ENCODE peak calls at places on chromosome 7, in six cellular contexts. Z is heart right ventricle, A is transverse colon, I is cardiac muscle cell, R is H1, J is neural progenitor cell. E is an unnamed sample.

GRCh38 chr7:69738396-69738889 is 140.2 kb downstream of the AUTS2 start:
- DNase-seq in Z (no peak), A (no peak), I (peak; percentile 58), R (no peak), J (peak; percentile 67), E (no peak)

GRCh38 chr7:136652635-136653370 is 215.6 kb upstream of the CHRM2 start:
- DNase-seq in I (no peak), R (no peak), A (no peak), Z (no peak), J (no peak), E (no peak)

GRCh38 chr7:151088856-151089699 is 2.8 kb downstream of the AGAP3 start:
- DNase-seq in I (no peak), J (peak; percentile 75), A (peak; percentile 62), Z (peak; percentile 65), R (no peak), E (no peak)

GRCh38 chr7:150875791-150876190 is 23.5 kb downstream of the AOC1 start:
- DNase-seq in I (no peak), Z (no peak), J (no peak), A (no peak), R (no peak), E (no peak)

GRCh38 chr7:132760241-132760616 is 184.0 kb upstream of the PLXNA4 start:
- DNase-seq in I (no peak), A (no peak), Z (no peak), R (no peak), J (no peak), E (no peak)

GRCh38 chr7:48046458-48046857 is 11.1 kb downstream of the C7orf57 start:
- DNase-seq in Z (no peak), I (no peak), R (no peak), A (no peak), J (no peak), E (no peak)

GRCh38 chr7:24069751-24070150 is 214.2 kb upstream of the NPY start:
- DNase-seq in I (no peak), Z (no peak), A (no peak), R (no peak), J (no peak), E (no peak)

GRCh38 chr7:1312098-1313070 is 79.7 kb downstream of the UNCX start:
- DNase-seq in R (no peak), Z (no peak), J (no peak), A (no peak), I (no peak), E (no peak)

GRCh38 chr7:22444181-22444966 is 55.6 kb downstream of the STEAP1B start:
- DNase-seq in I (no peak), Z (no peak), A (peak; percentile 65), J (no peak), R (no peak), E (no peak)

GRCh38 chr7:50655490-50655889 is 90.3 kb upstream of the DDC start:
- DNase-seq in I (no peak), Z (no peak), J (no peak), A (no peak), R (no peak), E (peak; percentile 11)

GRCh38 chr7:26508917-26509316 is 217.3 kb downstream of the SNX10 start:
- DNase-seq in A (no peak), J (peak; percentile 15), I (no peak), R (no peak), Z (no peak), E (no peak)

GRCh38 chr7:117458977-117459583 is 20.7 kb upstream of the CFTR start:
- DNase-seq in R (no peak), A (no peak), Z (no peak), I (peak; percentile 44), J (peak; percentile 44), E (no peak)

GRCh38 chr7:89914673-89915072 is 239.6 kb upstream of the STEAP1 start:
- DNase-seq in A (no peak), R (no peak), J (peak; percentile 21), I (peak; percentile 45), Z (no peak), E (peak; percentile 51)

GRCh38 chr7:97835296-97836138 is 36.7 kb downstream of the ASNS start:
- DNase-seq in R (peak; percentile 83), J (peak; percentile 87), Z (peak; percentile 27), A (peak; percentile 70), I (peak; percentile 81), E (peak; percentile 85)

GRCh38 chr7:124785994-124786393 is 20.4 kb upstream of the GPR37 start:
- DNase-seq in I (no peak), Z (no peak), A (no peak), R (no peak), J (no peak), E (no peak)

GRCh38 chr7:87413029-87413428 is 62.5 kb downstream of the ABCB4 start:
- DNase-seq in R (no peak), A (no peak), J (no peak), Z (no peak), I (no peak), E (no peak)

GRCh38 chr7:45726883-45727282 is 146.0 kb downstream of the CCDC201 start:
- DNase-seq in R (no peak), A (no peak), I (no peak), Z (no peak), J (no peak), E (no peak)

GRCh38 chr7:156145996-156146395 is 333.7 kb upstream of the SHH start:
- DNase-seq in I (no peak), R (no peak), Z (no peak), J (no peak), A (no peak), E (peak; percentile 10)

GRCh38 chr7:69677905-69678793 is 79.9 kb downstream of the AUTS2 start:
- DNase-seq in R (no peak), J (no peak), Z (no peak), A (no peak), I (no peak), E (no peak)

GRCh38 chr7:106982415-106982814 is 62.1 kb upstream of the PRKAR2B start:
- DNase-seq in I (no peak), Z (no peak), J (no peak), A (no peak), R (no peak), E (no peak)

GRCh38 chr7:106980358-106980685 is 64.2 kb upstream of the PRKAR2B start:
- DNase-seq in I (no peak), Z (no peak), R (no peak), J (no peak), A (no peak), E (no peak)

GRCh38 chr7:106979551-106980357 is 64.8 kb upstream of the PRKAR2B start:
- DNase-seq in Z (no peak), A (no peak), I (peak; percentile 27), J (peak; percentile 47), R (no peak), E (no peak)

GRCh38 chr7:106984034-106984433 is 60.5 kb upstream of the PRKAR2B start:
- DNase-seq in J (no peak), A (no peak), I (no peak), Z (no peak), R (no peak), E (no peak)

GRCh38 chr7:106978425-106979386 is 65.8 kb upstream of the PRKAR2B start:
- DNase-seq in I (no peak), J (no peak), Z (no peak), R (no peak), A (no peak), E (no peak)
- TF ChIP-seq CTCF in I (peak; percentile 30), J (peak; percentile 19), Z (no peak), R (no peak), A (no peak), E (peak; percentile 33)

GRCh38 chr7:92633211-92633906 is 43.2 kb upstream of the FAM133B start:
- DNase-seq in Z (no peak), J (no peak), I (no peak), R (no peak), A (no peak), E (no peak)

GRCh38 chr7:92634125-92634710 is 44.0 kb upstream of the FAM133B start:
- DNase-seq in R (no peak), I (no peak), Z (no peak), J (no peak), A (no peak), E (no peak)

GRCh38 chr7:92635538-92635937 is 45.3 kb upstream of the FAM133B start:
- DNase-seq in Z (no peak), A (no peak), I (no peak), R (no peak), J (no peak), E (no peak)

GRCh38 chr7:92636018-92636560 is 45.9 kb upstream of the FAM133B start:
- DNase-seq in Z (no peak), J (no peak), I (no peak), A (no peak), R (no peak), E (no peak)

GRCh38 chr7:92634924-92635519 is 44.8 kb upstream of the FAM133B start:
- DNase-seq in R (no peak), I (no peak), A (no peak), Z (no peak), J (no peak), E (no peak)
- H3K4me1 ChIP-seq in R (no peaks in the 10 kb centered on the region), I (peaks cover 36% of the 10 kb centered on the region), A (peaks cover 32% of the 10 kb centered on the region), Z (peaks cover 40% of the 10 kb centered on the region), J (no peaks in the 10 kb centered on the region), E (peaks cover 11% of the 10 kb centered on the region)

DNA sequence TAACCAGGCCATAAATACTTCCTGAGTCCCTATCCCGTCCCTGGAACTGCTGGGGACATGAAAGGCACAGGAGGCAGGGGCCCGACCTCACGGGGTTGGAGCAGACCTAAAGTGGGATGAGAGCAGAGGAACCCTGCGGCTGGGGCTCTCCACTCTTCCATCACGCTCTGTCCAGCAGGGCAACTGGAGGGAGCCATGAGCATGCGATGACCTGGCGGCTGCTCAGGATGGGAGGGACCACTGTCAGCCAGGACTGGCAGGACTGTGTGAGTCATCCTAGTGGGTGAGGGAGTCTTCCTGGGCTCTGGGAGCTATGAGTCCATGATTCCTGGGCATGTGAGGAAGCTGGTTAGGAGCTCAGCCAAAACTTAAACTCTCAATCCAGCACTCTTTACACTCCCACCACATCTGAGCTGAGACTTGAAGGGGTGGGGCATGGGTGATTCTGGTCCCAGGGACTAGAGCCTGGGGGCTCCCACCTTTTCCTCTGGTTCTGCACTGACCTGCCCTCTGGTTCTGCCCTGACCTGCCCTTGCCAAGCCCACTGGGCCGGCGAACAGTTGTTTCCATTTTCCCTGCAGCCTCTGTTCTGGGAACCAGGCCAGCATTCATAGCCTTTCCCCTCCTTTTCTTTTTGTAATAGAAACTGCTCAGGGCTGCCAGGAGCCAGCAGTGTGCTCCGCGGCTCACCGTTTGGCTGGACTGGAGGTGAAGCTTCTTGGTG is 47.1 kb downstream of the SYPL1 start:
- DNase-seq in I (no peak), A (peak; percentile 79), J (peak; percentile 25), R (no peak), Z (peak; percentile 80), E (peak; percentile 79)
- H3K4me3 ChIP-seq in I (no peak overlapping the region), A (peak overlapping the region; percentile 14), J (no peak overlapping the region), R (no peak overlapping the region), Z (peak overlapping the region; percentile 33), E (no peak overlapping the region)

DNA sequence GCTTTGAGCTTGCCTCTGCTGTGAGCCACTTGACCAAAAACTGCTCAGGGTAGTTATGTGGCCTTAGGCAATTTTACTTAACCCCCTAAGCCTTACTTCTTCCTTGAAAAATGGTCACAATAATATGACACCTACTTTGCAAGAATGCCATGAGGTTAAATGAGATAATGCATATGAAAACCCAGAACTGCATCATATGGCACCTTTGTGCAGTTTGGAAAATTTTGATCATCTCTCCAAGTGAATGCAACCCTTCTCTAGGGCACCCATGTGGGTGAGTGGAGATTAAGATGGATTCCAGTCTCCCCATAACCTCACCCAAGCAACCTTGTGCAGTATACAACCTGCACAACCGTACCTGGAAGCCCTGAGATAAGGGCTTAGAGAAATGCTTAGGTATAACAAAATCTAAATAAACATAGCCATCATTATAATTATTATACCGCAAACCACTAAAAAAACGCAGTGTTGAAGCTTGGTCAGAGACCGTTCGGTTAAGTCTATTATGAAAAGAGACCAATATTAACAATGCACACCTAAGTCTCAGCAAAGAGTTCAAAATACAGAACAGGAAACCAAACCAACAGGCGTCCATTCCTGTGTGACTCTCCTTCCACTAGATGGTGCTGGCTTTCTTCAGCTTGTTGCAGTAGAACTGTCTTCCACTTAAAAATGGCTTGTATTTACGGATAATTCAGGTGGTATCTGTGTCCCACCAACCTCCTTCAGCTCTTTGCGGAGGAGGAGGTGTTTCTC is 21.0 kb upstream of the ASB15 start:
- DNase-seq in J (peak; percentile 67), A (no peak), I (peak; percentile 66), R (no peak), Z (no peak), E (peak; percentile 65)
- TF ChIP-seq CTCF in J (peak; percentile 82), A (peak; percentile 37), I (peak; percentile 90), R (peak; percentile 77), Z (peak; percentile 34), E (peak; percentile 90)

E was measured in endodermal cell.